ENCODE peak calls at places on chromosomes 7 and 10, in eight cellular contexts. S, W, Z, L, I, D, B and F are unnamed samples.

GRCh38 chr7:17939670-17940301 is 508 bp downstream of the SNX13 start:
- DNase-seq in B (peak; percentile 45), S (peak; percentile 43), I (peak; percentile 59), D (peak; percentile 5), Z (peak; percentile 6), W (peak; percentile 61), L (peak; percentile 83), F (peak; percentile 83)

GRCh38 chr7:18770154-18770807 is 274.7 kb downstream of the HDAC9 start:
- DNase-seq in I (no peak), D (peak; percentile 84), L (no peak), S (no peak), B (peak; percentile 76), Z (no peak), W (no peak), F (no peak)

GRCh38 chr10:46530249-46531186 is 25.9 kb downstream of the GPRIN2 start:
- DNase-seq in S (no peak), D (peak; percentile 98), B (peak; percentile 95), I (no peak), L (no peak), Z (no peak), W (peak; percentile 63), F (peak; percentile 6)

GRCh38 chr10:49643296-49644034 is 29.6 kb downstream of the CHAT start:
- DNase-seq in W (no peak), B (no peak), Z (no peak), I (no peak), L (no peak), D (no peak), S (no peak), F (no peak)

GRCh38 chr7:31814187-31814586 is 127.2 kb downstream of the PPP1R17 start:
- DNase-seq in I (no peak), B (no peak), L (no peak), W (no peak), S (no peak), D (peak; percentile 22), Z (no peak), F (no peak)

GRCh38 chr10:76874151-76874550 is 763.5 kb downstream of the KCNMA1 start:
- DNase-seq in Z (no peak), W (no peak), S (no peak), I (no peak), B (peak; percentile 55), D (peak; percentile 46), L (no peak), F (peak; percentile 20)

GRCh38 chr7:134527979-134528371 is 608 bp downstream of the AKR1B10 start:
- DNase-seq in W (no peak), Z (no peak), B (peak; percentile 69), S (no peak), I (no peak), L (no peak), D (peak; percentile 64), F (no peak)

GRCh38 chr10:98357208-98357836 is 57.7 kb downstream of the PYROXD2 start:
- DNase-seq in Z (no peak), W (no peak), D (peak; percentile 50), S (no peak), L (no peak), B (no peak), I (peak; percentile 88), F (peak; percentile 45)

GRCh38 chr7:7595451-7595850 is 28.8 kb downstream of the MIOS start:
- DNase-seq in Z (peak; percentile 9), W (no peak), L (no peak), S (no peak), I (no peak), D (no peak), B (peak; percentile 44), F (peak; percentile 61)